ENCODE peak calls at places on chromosomes 3 and 15, in nine cellular contexts. H, O, X, B, A, P, G, L and V are unnamed samples.

GRCh38 chr15:80822666-80823065 is 43.5 kb downstream of the CEMIP start:
- DNase-seq in A (no peak), X (no peak), B (no peak), O (no peak), H (no peak), P (no peak), L (no peak), G (no peak), V (no peak)

GRCh38 chr15:75508741-75509532 is 57.4 kb upstream of the SIN3A start:
- DNase-seq in B (peak; percentile 32), G (peak; percentile 28), H (peak; percentile 32), A (peak; percentile 8), L (no peak), X (peak; percentile 48), O (no peak), P (peak; percentile 24), V (peak; percentile 12)

GRCh38 chr3:155744091-155744625 is 713 bp downstream of the PLCH1 start:
- DNase-seq in H (no peak), A (peak; percentile 68), L (peak; percentile 4), P (peak; percentile 21), G (peak; percentile 60), B (peak; percentile 65), X (peak; percentile 24), O (peak; percentile 24), V (no peak)

GRCh38 chr15:68819451-68820204 is 1.1 kb downstream of the ANP32A start:
- DNase-seq in X (peak; percentile 58), L (peak; percentile 41), O (peak; percentile 62), A (peak; percentile 54), G (peak; percentile 44), H (no peak), B (peak; percentile 62), P (peak; percentile 38), V (no peak)

GRCh38 chr3:195003006-195003892 is 267.7 kb downstream of the XXYLT1 start:
- DNase-seq in O (no peak), X (no peak), B (no peak), A (no peak), L (no peak), P (no peak), G (no peak), H (no peak), V (no peak)

GRCh38 chr3:158109295-158109803 is 540 bp upstream of the RSRC1 start:
- DNase-seq in A (no peak), L (no peak), X (no peak), H (no peak), G (no peak), P (no peak), B (no peak), O (no peak), V (no peak)

GRCh38 chr3:53411371-53411770 is 64.0 kb upstream of the DCP1A start:
- DNase-seq in A (no peak), B (no peak), P (no peak), X (no peak), O (no peak), H (no peak), L (no peak), G (no peak), V (no peak)

GRCh38 chr3:17894434-17895060 is 152.1 kb upstream of the TBC1D5 start:
- DNase-seq in B (peak; percentile 69), L (no peak), A (no peak), G (peak; percentile 2), O (no peak), P (no peak), H (no peak), X (peak; percentile 76), V (no peak)

GRCh38 chr3:53072653-53073552 is 27.0 kb upstream of the SFMBT1 start:
- DNase-seq in B (peak; percentile 76), A (peak; percentile 64), P (peak; percentile 84), G (peak; percentile 84), H (peak; percentile 29), X (peak; percentile 89), L (peak; percentile 81), O (peak; percentile 59), V (no peak)

GRCh38 chr3:185129051-185129450 is 23.8 kb downstream of the C3orf70 start:
- DNase-seq in G (no peak), H (no peak), P (no peak), X (no peak), L (no peak), O (no peak), A (peak; percentile 13), B (no peak), V (no peak)

GRCh38 chr3:40186508-40186907 is 123.0 kb upstream of the EIF1B start:
- DNase-seq in H (no peak), L (no peak), O (no peak), B (no peak), P (no peak), X (no peak), G (no peak), A (no peak), V (no peak)

GRCh38 chr15:50219820-50220219 is 37.8 kb downstream of the SLC27A2 start:
- DNase-seq in X (no peak), G (peak; percentile 28), L (no peak), O (peak; percentile 43), H (no peak), P (no peak), B (peak; percentile 38), A (no peak), V (no peak)

GRCh38 chr3:113167929-113168771 is 43.2 kb upstream of the BOC start:
- DNase-seq in B (no peak), H (no peak), P (no peak), O (no peak), G (no peak), L (no peak), X (no peak), A (peak; percentile 71), V (no peak)

GRCh38 chr3:42492508-42493080 is 9.8 kb upstream of the VIPR1 start:
- DNase-seq in O (no peak), G (no peak), A (no peak), L (no peak), X (peak; percentile 67), B (no peak), H (no peak), P (no peak), V (no peak)